ENCODE peak calls at places on chromosome 15, in six cellular contexts. Q is fibroblast of lung; S is frontal cortex; V is stimulated activated CD4-positive, alpha-beta T cell treated with anti-CD3 and anti-CD28 coated beads, Interleukin-4, amount 100 ng/mL, for 24 hours; Z is MCF 10A; H is transverse colon. L is an unnamed sample.

GRCh38 chr15:99507016-99507731 is 58.6 kb upstream of the MEF2A start:
- DNase-seq in Q (peak; percentile 94), S (no peak), V (no peak), Z (no peak), H (no peak), L (no peak)

GRCh38 chr15:100694381-100695012 is 92.1 kb downstream of the ASB7 start:
- DNase-seq in Q (peak; percentile 67), S (no peak), V (no peak), Z (no peak), H (no peak), L (no peak)

GRCh38 chr15:31768055-31768454 is 262.3 kb upstream of the CHRNA7 start:
- DNase-seq in Q (no peak), S (no peak), V (no peak), Z (no peak), H (no peak), L (no peak)

GRCh38 chr15:49366496-49366895 is 56.5 kb upstream of the FGF7 start:
- DNase-seq in Q (no peak), S (no peak), V (no peak), Z (no peak), H (no peak), L (no peak)

GRCh38 chr15:78739206-78739605 is 72.1 kb downstream of the ADAMTS7 start:
- DNase-seq in Q (no peak), S (no peak), V (no peak), Z (no peak), H (peak; percentile 4), L (no peak)

GRCh38 chr15:83837946-83838571 is 184.1 kb downstream of the ADAMTSL3 start:
- DNase-seq in Q (peak; percentile 40), S (no peak), V (no peak), Z (peak; percentile 49), H (no peak), L (peak; percentile 3)

GRCh38 chr15:85804481-85805165 is 9.9 kb upstream of the KLHL25 start:
- DNase-seq in Q (no peak), S (no peak), V (no peak), Z (no peak), H (no peak), L (no peak)

GRCh38 chr15:67117356-67117755 is 52.0 kb downstream of the SMAD3 start:
- DNase-seq in Q (peak; percentile 90), S (no peak), V (no peak), Z (no peak), H (no peak), L (no peak)

GRCh38 chr15:59691194-59691805 is 2.2 kb upstream of the BNIP2 start:
- DNase-seq in Q (peak; percentile 71), S (no peak), V (peak; percentile 51), Z (peak; percentile 63), H (peak; percentile 55), L (no peak)

GRCh38 chr15:65058394-65059368 is 9.1 kb downstream of the RASL12 start:
- DNase-seq in Q (no peak), S (peak; percentile 32), V (no peak), Z (no peak), H (no peak), L (no peak)

GRCh38 chr15:58223432-58223831 is 85.3 kb downstream of the AQP9 start:
- DNase-seq in Q (no peak), S (no peak), V (no peak), Z (no peak), H (no peak), L (no peak)

GRCh38 chr15:47484997-47485396 is 232.3 kb upstream of the SEMA6D start:
- DNase-seq in Q (peak; percentile 46), S (no peak), V (no peak), Z (no peak), H (no peak), L (no peak)

GRCh38 chr15:84863480-84864428 is 20.7 kb upstream of the SLC28A1 start:
- DNase-seq in Q (peak; percentile 24), S (peak; percentile 32), V (no peak), Z (no peak), H (no peak), L (no peak)

GRCh38 chr15:77266708-77267387 is 153.1 kb downstream of the PEAK1 start:
- DNase-seq in Q (no peak), S (no peak), V (no peak), Z (peak; percentile 80), H (no peak), L (no peak)

GRCh38 chr15:30038667-30039523 is 43.9 kb upstream of the GOLGA8J start:
- DNase-seq in Q (no peak), S (peak; percentile 32), V (no peak), Z (peak; percentile 97), H (peak; percentile 42), L (no peak)

GRCh38 chr15:28919201-28919627 is 33.4 kb downstream of the APBA2 start:
- DNase-seq in Q (no peak), S (no peak), V (peak; percentile 41), Z (no peak), H (no peak), L (no peak)

GRCh38 chr15:75455424-75455981 is 4.0 kb upstream of the SIN3A start:
- DNase-seq in Q (peak; percentile 67), S (peak; percentile 80), V (peak; percentile 90), Z (peak; percentile 87), H (peak; percentile 93), L (peak; percentile 18)

GRCh38 chr15:70589221-70589620 is 174.1 kb downstream of the UACA start:
- DNase-seq in Q (peak; percentile 55), S (no peak), V (no peak), Z (no peak), H (no peak), L (no peak)

GRCh38 chr15:66907826-66908502 is 157.4 kb upstream of the SMAD3 start:
- DNase-seq in Q (no peak), S (no peak), V (no peak), Z (no peak), H (peak; percentile 42), L (no peak)

GRCh38 chr15:70172561-70172960 is 74.8 kb upstream of the TLE3 start:
- DNase-seq in Q (no peak), S (no peak), V (no peak), Z (no peak), H (no peak), L (no peak)

GRCh38 chr15:90557147-90557546 is 27.4 kb downstream of the CRTC3 start:
- DNase-seq in Q (peak; percentile 11), S (no peak), V (no peak), Z (no peak), H (no peak), L (no peak)

GRCh38 chr15:36415643-36416042 is 163.8 kb upstream of the CDIN1 start:
- DNase-seq in Q (peak; percentile 24), S (no peak), V (no peak), Z (no peak), H (no peak), L (no peak)

GRCh38 chr15:85027033-85027380 is 45.4 kb downstream of the PDE8A start:
- DNase-seq in Q (no peak), S (no peak), V (no peak), Z (no peak), H (no peak), L (no peak)

GRCh38 chr15:65032823-65033537 is 3.5 kb upstream of the MTFMT start:
- DNase-seq in Q (peak; percentile 71), S (no peak), V (peak; percentile 34), Z (peak; percentile 84), H (peak; percentile 85), L (peak; percentile 9)

GRCh38 chr15:70604671-70605070 is 158.7 kb downstream of the UACA start:
- DNase-seq in Q (no peak), S (no peak), V (no peak), Z (peak; percentile 35), H (no peak), L (no peak)

GRCh38 chr15:70149667-70150404 is 52.1 kb upstream of the TLE3 start:
- DNase-seq in Q (peak; percentile 46), S (no peak), V (no peak), Z (peak; percentile 31), H (no peak), L (no peak)

GRCh38 chr15:85800460-85801123 is 5.9 kb upstream of the KLHL25 start:
- DNase-seq in Q (peak; percentile 47), S (no peak), V (no peak), Z (peak; percentile 86), H (peak; percentile 84), L (no peak)

GRCh38 chr15:39623550-39623931 is 42.7 kb downstream of the THBS1 start:
- DNase-seq in Q (no peak), S (no peak), V (peak; percentile 47), Z (no peak), H (no peak), L (no peak)

GRCh38 chr15:89781055-89781454 is 4.9 kb downstream of the MESP2 start:
- DNase-seq in Q (no peak), S (no peak), V (no peak), Z (peak; percentile 52), H (peak; percentile 73), L (no peak)

GRCh38 chr15:74956648-74957300 is at the start of gene RPP25:
- DNase-seq in Q (peak; percentile 52), S (peak; percentile 82), V (peak; percentile 71), Z (peak; percentile 76), H (peak; percentile 91), L (peak; percentile 79)

GRCh38 chr15:71131601-71132357 is 16.5 kb downstream of the THSD4 start:
- DNase-seq in Q (no peak), S (no peak), V (no peak), Z (peak; percentile 47), H (no peak), L (no peak)

GRCh38 chr15:39976291-39977274 is 42.7 kb downstream of the EIF2AK4 start:
- DNase-seq in Q (peak; percentile 69), S (peak; percentile 77), V (no peak), Z (no peak), H (peak; percentile 51), L (no peak)

GRCh38 chr15:40696228-40696627 is 1.3 kb downstream of the RAD51 start:
- DNase-seq in Q (no peak), S (no peak), V (no peak), Z (no peak), H (no peak), L (no peak)

GRCh38 chr15:90840157-90840855 is 28.1 kb upstream of the FURIN start:
- DNase-seq in Q (no peak), S (no peak), V (no peak), Z (no peak), H (no peak), L (no peak)

GRCh38 chr15:99187886-99188285 is 61.5 kb downstream of the TTC23 start:
- DNase-seq in Q (no peak), S (no peak), V (no peak), Z (no peak), H (no peak), L (no peak)

GRCh38 chr15:58568157-58568571 is 136.4 kb downstream of the LIPC start:
- DNase-seq in Q (no peak), S (no peak), V (no peak), Z (no peak), H (peak; percentile 59), L (no peak)

GRCh38 chr15:68564173-68564572 is 14.6 kb upstream of the CORO2B start:
- DNase-seq in Q (no peak), S (no peak), V (no peak), Z (no peak), H (no peak), L (no peak)

GRCh38 chr15:40108061-40108854 is 421 bp downstream of the BMF start:
- DNase-seq in Q (peak; percentile 66), S (peak; percentile 51), V (no peak), Z (no peak), H (peak; percentile 65), L (no peak)

L was measured in NCI-H1930.